ENCODE peak calls at places on chromosomes 11 and 22, in nine cellular contexts. One of them, this sample, is unnamed.
A peak's percentile ranks its signal among the peaks of the same experiment; 100 is the strongest.

GRCh38 chr11:12889243-12889642 is 119.9 kb upstream of the RASSF10 start:
- DNase-seq in transverse colon: no peak
- DNase-seq in adrenal gland: no peak
- DNase-seq in HFFc6: peak; percentile 76
- DNase-seq in astrocyte of the cerebellum: no peak
- DNase-seq in heart left ventricle: peak; percentile 52
- DNase-seq in sigmoid colon: peak; percentile 82
- DNase-seq in fibroblast of the aortic adventitia: peak; percentile 79
- DNase-seq in GM10248: no peak
- DNase-seq in this sample: no peak

GRCh38 chr22:22691716-22692701 is 47.6 kb downstream of the GGTLC2 start:
- DNase-seq in transverse colon: no peak
- DNase-seq in adrenal gland: no peak
- DNase-seq in HFFc6: no peak
- DNase-seq in astrocyte of the cerebellum: no peak
- DNase-seq in heart left ventricle: no peak
- DNase-seq in sigmoid colon: peak; percentile 50
- DNase-seq in fibroblast of the aortic adventitia: peak; percentile 18
- DNase-seq in GM10248: no peak
- DNase-seq in this sample: no peak

GRCh38 chr22:39351689-39352214 is 2.0 kb downstream of the SYNGR1 start:
- DNase-seq in transverse colon: no peak
- DNase-seq in adrenal gland: no peak
- DNase-seq in HFFc6: peak; percentile 50
- DNase-seq in astrocyte of the cerebellum: peak; percentile 78
- DNase-seq in heart left ventricle: no peak
- DNase-seq in sigmoid colon: no peak
- DNase-seq in fibroblast of the aortic adventitia: no peak
- DNase-seq in GM10248: no peak
- DNase-seq in this sample: peak; percentile 39

GRCh38 chr11:94782446-94782845 is 14.3 kb downstream of the AMOTL1 start:
- DNase-seq in transverse colon: no peak
- DNase-seq in adrenal gland: no peak
- DNase-seq in HFFc6: no peak
- DNase-seq in astrocyte of the cerebellum: no peak
- DNase-seq in heart left ventricle: no peak
- DNase-seq in sigmoid colon: no peak
- DNase-seq in fibroblast of the aortic adventitia: peak; percentile 68
- DNase-seq in GM10248: no peak
- DNase-seq in this sample: no peak

GRCh38 chr22:40463017-40463631 is 92.7 kb downstream of the SGSM3 start:
- DNase-seq in transverse colon: peak; percentile 27
- DNase-seq in adrenal gland: no peak
- DNase-seq in HFFc6: no peak
- DNase-seq in astrocyte of the cerebellum: no peak
- DNase-seq in heart left ventricle: peak; percentile 32
- DNase-seq in sigmoid colon: no peak
- DNase-seq in fibroblast of the aortic adventitia: no peak
- DNase-seq in GM10248: peak; percentile 61
- DNase-seq in this sample: peak; percentile 59

GRCh38 chr11:6431861-6432260 is 8.9 kb downstream of the HPX start:
- DNase-seq in transverse colon: no peak
- DNase-seq in adrenal gland: no peak
- DNase-seq in HFFc6: peak; percentile 84
- DNase-seq in astrocyte of the cerebellum: peak; percentile 24
- DNase-seq in heart left ventricle: no peak
- DNase-seq in sigmoid colon: no peak
- DNase-seq in fibroblast of the aortic adventitia: peak; percentile 78
- DNase-seq in GM10248: no peak
- DNase-seq in this sample: no peak

GRCh38 chr22:30305906-30306628 is 16.8 kb upstream of the CASTOR1 start:
- DNase-seq in transverse colon: no peak
- DNase-seq in adrenal gland: no peak
- DNase-seq in HFFc6: no peak
- DNase-seq in astrocyte of the cerebellum: no peak
- DNase-seq in heart left ventricle: no peak
- DNase-seq in sigmoid colon: no peak
- DNase-seq in fibroblast of the aortic adventitia: no peak
- DNase-seq in GM10248: no peak
- DNase-seq in this sample: no peak

GRCh38 chr22:33902073-33902472 is 18.2 kb downstream of the LARGE1 start:
- DNase-seq in transverse colon: no peak
- DNase-seq in adrenal gland: no peak
- DNase-seq in HFFc6: no peak
- DNase-seq in astrocyte of the cerebellum: no peak
- DNase-seq in heart left ventricle: no peak
- DNase-seq in sigmoid colon: no peak
- DNase-seq in fibroblast of the aortic adventitia: no peak
- DNase-seq in GM10248: no peak
- DNase-seq in this sample: no peak

GRCh38 chr11:118528511-118528910 is 1.2 kb downstream of the TTC36 start:
- DNase-seq in transverse colon: no peak
- DNase-seq in adrenal gland: no peak
- DNase-seq in HFFc6: no peak
- DNase-seq in astrocyte of the cerebellum: no peak
- DNase-seq in heart left ventricle: no peak
- DNase-seq in sigmoid colon: no peak
- DNase-seq in fibroblast of the aortic adventitia: no peak
- DNase-seq in GM10248: no peak
- DNase-seq in this sample: no peak

GRCh38 chr22:49678137-49678841 is 149.4 kb downstream of the BRD1 start:
- DNase-seq in transverse colon: no peak
- DNase-seq in adrenal gland: no peak
- DNase-seq in HFFc6: no peak
- DNase-seq in astrocyte of the cerebellum: no peak
- DNase-seq in heart left ventricle: no peak
- DNase-seq in sigmoid colon: peak; percentile 35
- DNase-seq in fibroblast of the aortic adventitia: no peak
- DNase-seq in GM10248: no peak
- DNase-seq in this sample: no peak

GRCh38 chr11:4683020-4683419 is 14.6 kb downstream of the OR51E2 start:
- DNase-seq in transverse colon: no peak
- DNase-seq in adrenal gland: no peak
- DNase-seq in HFFc6: no peak
- DNase-seq in astrocyte of the cerebellum: peak; percentile 3
- DNase-seq in heart left ventricle: no peak
- DNase-seq in sigmoid colon: no peak
- DNase-seq in fibroblast of the aortic adventitia: no peak
- DNase-seq in GM10248: no peak
- DNase-seq in this sample: no peak

DNA sequence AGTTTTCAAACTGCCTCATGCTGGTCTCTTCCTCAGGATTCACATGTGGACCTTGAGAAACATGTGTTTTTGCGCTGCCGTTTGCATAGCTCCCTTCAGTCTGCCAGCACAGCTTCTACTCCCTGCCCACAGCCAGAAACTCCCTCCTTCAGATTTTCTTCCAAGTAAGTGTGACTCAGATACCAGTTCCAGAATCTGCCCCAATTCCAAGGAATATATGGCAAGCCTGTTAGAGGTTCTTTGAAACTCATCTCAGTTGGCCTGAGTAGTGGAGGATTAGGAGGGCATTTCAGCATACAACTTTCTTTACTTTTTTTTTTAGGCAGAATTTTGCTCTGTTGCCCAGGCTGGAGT is 67.1 kb downstream of the SNX19 start:
- DNase-seq in transverse colon: no peak
- DNase-seq in adrenal gland: no peak
- DNase-seq in HFFc6: peak; percentile 80
- DNase-seq in astrocyte of the cerebellum: peak; percentile 37
- DNase-seq in heart left ventricle: no peak
- DNase-seq in sigmoid colon: no peak
- DNase-seq in fibroblast of the aortic adventitia: peak; percentile 98
- DNase-seq in GM10248: no peak
- DNase-seq in this sample: no peak
- TF ChIP-seq CTCF in transverse colon: no peak
- TF ChIP-seq CTCF in adrenal gland: no peak
- TF ChIP-seq CTCF in HFFc6: no peak
- TF ChIP-seq CTCF in astrocyte of the cerebellum: no peak
- TF ChIP-seq CTCF in heart left ventricle: no peak
- TF ChIP-seq CTCF in sigmoid colon: no peak
- TF ChIP-seq CTCF in fibroblast of the aortic adventitia: no peak
- TF ChIP-seq CTCF in GM10248: no peak
- TF ChIP-seq CTCF in this sample: no peak

DNA sequence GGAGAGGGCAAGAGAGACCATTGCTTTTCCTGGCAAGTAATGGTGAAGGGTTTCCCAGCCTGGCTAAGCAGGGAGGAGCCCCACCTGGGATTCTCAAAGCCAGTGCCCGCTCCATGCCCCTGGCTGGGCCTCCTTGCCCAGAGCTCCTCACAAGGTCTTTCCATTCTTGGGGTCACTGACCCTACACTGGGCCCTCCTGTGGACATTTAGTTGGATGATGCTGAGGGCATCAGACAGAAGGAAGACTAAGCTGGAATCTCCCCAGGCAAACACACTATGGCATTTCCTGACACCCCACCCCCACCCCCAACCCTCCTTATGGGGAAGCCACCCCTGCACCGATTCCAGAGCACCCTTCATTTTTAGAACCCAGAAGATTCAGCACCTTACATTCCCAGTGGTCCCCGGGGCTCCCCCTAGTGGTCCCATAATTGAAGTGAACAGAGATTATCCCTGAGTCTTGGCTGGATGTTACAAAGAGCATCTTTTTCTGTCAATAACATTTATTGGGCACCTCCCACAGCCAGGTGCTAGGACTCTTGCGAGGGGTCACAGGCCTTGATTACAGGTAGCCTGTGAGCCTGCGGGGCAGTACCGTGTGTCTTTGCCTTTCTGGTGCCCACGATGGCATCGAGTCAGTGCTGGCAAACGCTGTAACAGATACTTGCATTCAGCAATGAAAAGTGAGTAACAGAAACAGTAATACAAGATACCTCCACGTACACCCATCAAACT is 548.5 kb downstream of the BUD13 start:
- DNase-seq in transverse colon: peak; percentile 44
- DNase-seq in adrenal gland: peak; percentile 52
- DNase-seq in HFFc6: no peak
- DNase-seq in astrocyte of the cerebellum: no peak
- DNase-seq in heart left ventricle: peak; percentile 63
- DNase-seq in sigmoid colon: no peak
- DNase-seq in fibroblast of the aortic adventitia: peak; percentile 29
- DNase-seq in GM10248: peak; percentile 66
- DNase-seq in this sample: peak; percentile 69
- TF ChIP-seq CTCF in transverse colon: peak; percentile 42
- TF ChIP-seq CTCF in adrenal gland: peak; percentile 66
- TF ChIP-seq CTCF in HFFc6: peak; percentile 73
- TF ChIP-seq CTCF in astrocyte of the cerebellum: peak; percentile 79
- TF ChIP-seq CTCF in heart left ventricle: peak; percentile 69
- TF ChIP-seq CTCF in sigmoid colon: peak; percentile 41
- TF ChIP-seq CTCF in fibroblast of the aortic adventitia: peak; percentile 71
- TF ChIP-seq CTCF in GM10248: peak; percentile 67
- TF ChIP-seq CTCF in this sample: peak; percentile 67

GRCh38 chr11:128054323-128054910 is 532.9 kb downstream of the ETS1 start:
- DNase-seq in transverse colon: no peak
- DNase-seq in adrenal gland: no peak
- DNase-seq in HFFc6: peak; percentile 29
- DNase-seq in astrocyte of the cerebellum: no peak
- DNase-seq in heart left ventricle: no peak
- DNase-seq in sigmoid colon: no peak
- DNase-seq in fibroblast of the aortic adventitia: peak; percentile 26
- DNase-seq in GM10248: no peak
- DNase-seq in this sample: no peak
- TF ChIP-seq CTCF in transverse colon: no peak
- TF ChIP-seq CTCF in adrenal gland: no peak
- TF ChIP-seq CTCF in HFFc6: no peak
- TF ChIP-seq CTCF in astrocyte of the cerebellum: no peak
- TF ChIP-seq CTCF in heart left ventricle: no peak
- TF ChIP-seq CTCF in sigmoid colon: no peak
- TF ChIP-seq CTCF in fibroblast of the aortic adventitia: no peak
- TF ChIP-seq CTCF in GM10248: no peak
- TF ChIP-seq CTCF in this sample: no peak

DNA sequence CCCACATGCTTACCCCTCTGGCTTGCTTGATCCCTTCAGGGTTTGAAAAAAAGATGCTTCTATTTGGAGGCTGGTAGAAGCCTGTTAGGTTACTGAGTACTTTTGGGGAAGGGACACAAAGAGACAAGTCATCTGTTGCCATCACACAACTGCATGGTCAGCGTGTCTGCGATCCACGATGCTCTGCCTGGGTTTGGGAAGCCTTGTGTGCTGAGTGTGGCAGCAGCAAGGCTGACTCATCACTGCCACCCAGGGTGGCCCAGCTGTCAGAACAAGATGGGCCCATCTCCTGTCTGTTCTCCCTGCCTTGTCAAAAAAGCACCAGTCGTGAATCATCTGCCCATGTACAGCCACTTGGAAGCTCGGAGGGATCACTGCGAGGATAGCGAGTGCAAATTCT is 26.2 kb downstream of the UBASH3B start:
- DNase-seq in transverse colon: no peak
- DNase-seq in adrenal gland: peak; percentile 20
- DNase-seq in HFFc6: no peak
- DNase-seq in astrocyte of the cerebellum: no peak
- DNase-seq in heart left ventricle: no peak
- DNase-seq in sigmoid colon: no peak
- DNase-seq in fibroblast of the aortic adventitia: no peak
- DNase-seq in GM10248: no peak
- DNase-seq in this sample: no peak
- TF ChIP-seq CTCF in transverse colon: no peak
- TF ChIP-seq CTCF in adrenal gland: no peak
- TF ChIP-seq CTCF in HFFc6: no peak
- TF ChIP-seq CTCF in astrocyte of the cerebellum: no peak
- TF ChIP-seq CTCF in heart left ventricle: no peak
- TF ChIP-seq CTCF in sigmoid colon: no peak
- TF ChIP-seq CTCF in fibroblast of the aortic adventitia: no peak
- TF ChIP-seq CTCF in GM10248: no peak
- TF ChIP-seq CTCF in this sample: no peak